ENCODE peak calls at places on chromosomes 12 and 14, in four cellular contexts. O is B cell, X is mesenchymal stem cell, B is spleen. L is an unnamed sample.

GRCh38 chr12:95733156-95733825 is 57.3 kb downstream of the NTN4 start:
- DNase-seq in X (peak; percentile 91), O (no peak), B (no peak), L (no peak)

GRCh38 chr14:67618617-67619063 is 1.1 kb upstream of the ARG2 start:
- DNase-seq in O (peak; percentile 71), X (peak; percentile 92), B (no peak), L (peak; percentile 72)

GRCh38 chr14:37931998-37932397 is 275.7 kb upstream of the SSTR1 start:
- DNase-seq in O (no peak), B (no peak), X (no peak), L (no peak)

GRCh38 chr14:94081386-94081820 is 293 bp downstream of the IFI27L1 start:
- DNase-seq in B (no peak), O (no peak), X (no peak), L (peak; percentile 25)

GRCh38 chr12:57012600-57013465 is 3.5 kb downstream of the TAC3 start:
- DNase-seq in O (no peak), B (no peak), X (no peak), L (no peak)

GRCh38 chr14:70320294-70320693 is 39.2 kb downstream of the COX16 start:
- DNase-seq in O (no peak), X (no peak), B (no peak), L (no peak)

GRCh38 chr12:121443911-121444841 is 44.3 kb downstream of the RNF34 start:
- DNase-seq in X (no peak), O (no peak), B (no peak), L (no peak)

GRCh38 chr12:1834186-1834925 is 14.0 kb downstream of the LRTM2 start:
- DNase-seq in X (no peak), B (peak; percentile 62), O (no peak), L (no peak)

GRCh38 chr14:77007339-77007974 is 21.1 kb downstream of the IRF2BPL start:
- DNase-seq in X (no peak), B (no peak), O (no peak), L (no peak)

GRCh38 chr12:1108276-1108675 is 117.3 kb downstream of the ERC1 start:
- DNase-seq in X (no peak), O (peak; percentile 64), B (no peak), L (peak; percentile 64)

GRCh38 chr14:103097244-103097993 is 2.9 kb downstream of the EXOC3L4 start:
- DNase-seq in O (no peak), X (no peak), B (no peak), L (no peak)

GRCh38 chr12:23771230-23771949 is 178.1 kb downstream of the SOX5 start:
- DNase-seq in B (no peak), X (no peak), O (no peak), L (no peak)

GRCh38 chr14:93133476-93133875 is 17.8 kb upstream of the ITPK1 start:
- DNase-seq in O (no peak), X (no peak), B (no peak), L (no peak)

GRCh38 chr14:56555921-56556570 is 23.6 kb upstream of the TMEM260 start:
- DNase-seq in X (peak; percentile 41), B (no peak), O (peak; percentile 4), L (peak; percentile 31)

GRCh38 chr12:2179953-2180736 is 127.4 kb downstream of the CACNA1C start:
- DNase-seq in B (no peak), O (no peak), X (peak; percentile 97), L (no peak)

GRCh38 chr14:40222996-40223395 is 790.8 kb upstream of the FBXO33 start:
- DNase-seq in X (no peak), B (no peak), O (no peak), L (no peak)

GRCh38 chr12:124024263-124024678 is 51.3 kb downstream of the ZNF664 start:
- DNase-seq in X (no peak), B (no peak), O (no peak), L (no peak)

GRCh38 chr14:31457665-31458659 is 656 bp upstream of the DTD2 start:
- DNase-seq in O (peak; percentile 3), B (no peak), X (peak; percentile 35), L (no peak)

GRCh38 chr14:38309522-38310262 is 53.8 kb upstream of the CLEC14A start:
- DNase-seq in O (no peak), X (no peak), B (peak; percentile 35), L (no peak)

GRCh38 chr12:62642509-62642908 is 175.9 kb downstream of the MON2 start:
- DNase-seq in O (no peak), X (no peak), B (no peak), L (no peak)

GRCh38 chr12:26572131-26572530 is 260.9 kb downstream of the ITPR2 start:
- DNase-seq in B (no peak), O (no peak), X (peak; percentile 1), L (no peak)

GRCh38 chr12:29039013-29039412 is 110.1 kb upstream of the FAR2 start:
- DNase-seq in O (no peak), B (no peak), X (peak; percentile 95), L (no peak)

GRCh38 chr12:133215724-133216123 is 20.0 kb downstream of the ANHX start:
- DNase-seq in O (no peak), X (no peak), B (no peak), L (no peak)

GRCh38 chr12:53327435-53328042 is 6.1 kb upstream of the AAAS start:
- DNase-seq in X (no peak), O (no peak), B (no peak), L (peak; percentile 38)